ENCODE peak calls at places on chromosome 6, in nine cellular contexts. D is astrocyte of the spinal cord, U is MM.1S, S is heart right ventricle, Y is neural progenitor cell, Z is choroid plexus epithelial cell, P is AG04450, F is fibroblast of mammary gland, K is bronchial epithelial cell. G is an unnamed sample.

GRCh38 chr6:152338335-152339125 is 298.6 kb downstream of the SYNE1 start:
- DNase-seq in D (peak), U (peak), S (peak), Y (peak), Z (peak), P (no peak), F (peak), K (no peak), G (peak)

GRCh38 chr6:35596448-35597442 is 84.0 kb upstream of the TULP1 start:
- DNase-seq in D (peak), U (no peak), S (no peak), Y (no peak), Z (peak), P (peak), F (peak), K (peak), G (peak)

GRCh38 chr6:137363805-137364138 is 130.4 kb downstream of the OLIG3 start:
- DNase-seq in D (peak), U (peak), S (no peak), Y (no peak), Z (peak), P (no peak), F (peak), K (peak), G (no peak)

GRCh38 chr6:22613695-22614094 is 44.3 kb downstream of the HDGFL1 start:
- DNase-seq in D (peak), U (no peak), S (peak), Y (no peak), Z (peak), P (peak), F (peak), K (peak), G (peak)

GRCh38 chr6:26022166-26022510 is 59.5 kb downstream of the TRIM38 start:
- DNase-seq in D (peak), U (peak), S (peak), Y (peak), Z (peak), P (no peak), F (peak), K (peak), G (peak)

GRCh38 chr6:70312165-70312564 is 9.3 kb upstream of the COL9A1 start:
- DNase-seq in D (peak), U (peak), S (no peak), Y (no peak), Z (peak), P (peak), F (peak), K (peak), G (peak)

GRCh38 chr6:96391776-96392175 is 129.8 kb upstream of the UFL1 start:
- DNase-seq in D (peak), U (peak), S (no peak), Y (peak), Z (no peak), P (no peak), F (no peak), K (no peak), G (no peak)

GRCh38 chr6:167906899-167907298 is 80.2 kb downstream of the AFDN start:
- DNase-seq in D (peak), U (no peak), S (peak), Y (peak), Z (peak), P (no peak), F (no peak), K (peak), G (peak)

GRCh38 chr6:3490622-3490980 is 33.8 kb upstream of the SLC22A23 start:
- DNase-seq in D (no peak), U (no peak), S (no peak), Y (no peak), Z (no peak), P (no peak), F (peak), K (no peak), G (no peak)

GRCh38 chr6:109762769-109763450 is 71.8 kb downstream of the FIG4 start:
- DNase-seq in D (peak), U (no peak), S (no peak), Y (no peak), Z (no peak), P (no peak), F (no peak), K (no peak), G (peak)

GRCh38 chr6:43254138-43254817 is 11.0 kb downstream of the TTBK1 start:
- DNase-seq in D (no peak), U (no peak), S (no peak), Y (no peak), Z (peak), P (no peak), F (peak), K (peak), G (no peak)

GRCh38 chr6:73585566-73586415 is 65.0 kb upstream of the EEF1A1 start:
- DNase-seq in D (peak), U (peak), S (peak), Y (no peak), Z (peak), P (peak), F (peak), K (peak), G (peak)

GRCh38 chr6:44224154-44224977 is 971 bp downstream of the SLC29A1 start:
- DNase-seq in D (no peak), U (no peak), S (no peak), Y (no peak), Z (no peak), P (no peak), F (no peak), K (peak), G (no peak)

GRCh38 chr6:20211941-20212391 is 303 bp downstream of the MBOAT1 start:
- DNase-seq in D (no peak), U (peak), S (no peak), Y (peak), Z (peak), P (no peak), F (no peak), K (peak), G (peak)

GRCh38 chr6:111564482-111564945 is 41.2 kb downstream of the TRAF3IP2 start:
- DNase-seq in D (peak), U (no peak), S (no peak), Y (no peak), Z (peak), P (no peak), F (peak), K (peak), G (peak)

GRCh38 chr6:94270040-94270689 is 850.8 kb upstream of the EPHA7 start:
- DNase-seq in D (no peak), U (no peak), S (no peak), Y (peak), Z (no peak), P (no peak), F (no peak), K (no peak), G (no peak)

GRCh38 chr6:157656437-157657005 is 166.5 kb upstream of the SNX9 start:
- DNase-seq in D (no peak), U (no peak), S (no peak), Y (no peak), Z (no peak), P (peak), F (peak), K (peak), G (no peak)

GRCh38 chr6:30490031-30490876 is 945 bp downstream of the HLA-E start:
- DNase-seq in D (peak), U (peak), S (peak), Y (peak), Z (peak), P (no peak), F (peak), K (peak), G (peak)

GRCh38 chr6:140462495-140463311 is 1088.3 kb upstream of the CITED2 start:
- DNase-seq in D (peak), U (no peak), S (no peak), Y (no peak), Z (peak), P (no peak), F (peak), K (peak), G (peak)

GRCh38 chr6:143205983-143206382 is 145.3 kb downstream of the AIG1 start:
- DNase-seq in D (peak), U (no peak), S (no peak), Y (no peak), Z (no peak), P (no peak), F (peak), K (no peak), G (peak)

GRCh38 chr6:7157752-7158616 is 50.2 kb downstream of the RREB1 start:
- DNase-seq in D (no peak), U (no peak), S (no peak), Y (no peak), Z (no peak), P (no peak), F (no peak), K (no peak), G (no peak)

GRCh38 chr6:89411019-89411268 is 1.1 kb downstream of the RRAGD start:
- DNase-seq in D (no peak), U (peak), S (no peak), Y (no peak), Z (no peak), P (no peak), F (no peak), K (no peak), G (no peak)

GRCh38 chr6:37794825-37795224 is 24.7 kb upstream of the ZFAND3 start:
- DNase-seq in D (peak), U (no peak), S (no peak), Y (no peak), Z (peak), P (no peak), F (peak), K (peak), G (no peak)

GRCh38 chr6:53209681-53210080 is 61.0 kb upstream of the GCM1 start:
- DNase-seq in D (no peak), U (no peak), S (no peak), Y (no peak), Z (no peak), P (no peak), F (no peak), K (no peak), G (no peak)

GRCh38 chr6:170176621-170177382 is 114.1 kb downstream of the DLL1 start:
- DNase-seq in D (no peak), U (no peak), S (no peak), Y (no peak), Z (no peak), P (no peak), F (peak), K (no peak), G (no peak)

DNA sequence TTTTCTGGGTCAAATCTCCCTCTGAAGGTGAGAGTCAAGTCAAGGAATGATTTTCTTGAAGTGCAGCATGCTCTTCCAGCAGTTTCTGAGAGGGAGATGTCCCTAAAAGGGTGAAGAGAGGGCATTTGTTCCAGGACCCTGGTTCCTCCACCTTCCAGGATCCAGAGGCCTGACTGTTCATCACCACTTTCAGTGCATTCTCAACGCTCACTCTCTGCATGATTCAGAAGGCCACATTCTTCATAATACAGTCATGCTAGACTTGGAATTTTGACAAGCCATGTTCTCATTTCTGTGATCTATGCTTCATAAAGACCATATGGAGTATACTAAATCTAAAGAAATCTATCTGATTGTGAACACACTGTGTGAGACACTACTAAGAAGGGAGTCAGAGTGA is 85.1 kb downstream of the PDE7B start:
- DNase-seq in D (peak), U (no peak), S (no peak), Y (no peak), Z (peak), P (peak), F (peak), K (peak), G (peak)
- H3K4me3 ChIP-seq in D (no peak), U (no peak), S (no peak), Y (no peak), Z (no peak), P (no peak), F (no peak), K (no peak), G (no peak)

GRCh38 chr6:150865406-150866146 is at the start of gene MTHFD1L:
- DNase-seq in D (peak), U (peak), S (peak), Y (peak), Z (peak), P (peak), F (peak), K (peak), G (peak)
- TF ChIP-seq CTCF in D (peak), U (peak), S (peak), Y (peak), Z (peak), P (peak), F (no peak), K (peak), G (peak)

GRCh38 chr6:114541794-114542193 is 199.0 kb upstream of the HS3ST5 start:
- DNase-seq in D (no peak), U (no peak), S (no peak), Y (no peak), Z (no peak), P (no peak), F (no peak), K (no peak), G (no peak)

GRCh38 chr6:114537977-114538376 is 195.2 kb upstream of the HS3ST5 start:
- DNase-seq in D (no peak), U (no peak), S (no peak), Y (no peak), Z (no peak), P (no peak), F (no peak), K (no peak), G (no peak)

DNA sequence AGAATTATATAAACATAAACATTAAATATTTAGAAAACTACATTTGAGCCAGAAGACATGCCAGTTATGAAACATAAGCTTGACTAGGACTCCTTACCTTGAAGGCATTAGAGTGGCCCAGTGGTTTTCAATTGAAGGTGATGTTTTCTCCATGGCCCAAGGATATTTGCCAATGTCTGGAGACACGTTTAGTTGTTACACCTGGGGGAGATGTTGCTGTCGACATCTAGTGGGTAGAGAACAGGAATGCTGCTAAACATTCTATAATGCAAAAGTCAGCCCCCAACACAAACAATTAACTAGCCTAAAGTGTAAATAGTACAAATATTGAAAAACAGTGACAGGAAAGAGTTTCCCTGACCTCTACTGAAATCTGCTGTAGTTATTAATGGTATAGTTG is 200.9 kb upstream of the HS3ST5 start:
- DNase-seq in D (no peak), U (no peak), S (no peak), Y (no peak), Z (no peak), P (no peak), F (no peak), K (no peak), G (no peak)
- H3K4me3 ChIP-seq in D (no peak), U (no peak), S (no peak), Y (no peak), Z (no peak), P (no peak), F (no peak), K (no peak), G (no peak)

DNA sequence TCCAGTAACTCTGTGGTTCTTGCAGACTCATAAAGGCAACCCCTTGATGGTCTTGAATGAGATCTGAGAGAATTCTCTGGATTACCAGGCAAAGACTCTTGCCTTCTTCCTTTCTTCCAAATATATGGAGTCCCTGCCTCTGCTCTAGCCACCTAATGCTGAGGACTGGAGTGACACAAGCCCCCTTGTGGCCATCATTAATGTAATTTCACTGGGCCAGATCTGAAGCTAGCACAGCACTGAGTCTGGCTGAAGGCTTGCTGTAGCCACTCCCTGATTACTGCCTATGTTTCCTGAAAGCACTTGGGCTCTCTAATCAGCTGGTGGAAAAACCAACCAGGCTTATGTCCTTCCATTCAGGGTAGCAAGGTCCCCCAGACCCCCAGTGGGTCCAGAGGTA is 559.3 kb upstream of the IRAK1BP1 start:
- DNase-seq in D (no peak), U (no peak), S (no peak), Y (peak), Z (peak), P (no peak), F (no peak), K (peak), G (no peak)
- TF ChIP-seq CTCF in D (no peak), U (peak), S (no peak), Y (peak), Z (peak), P (no peak), F (no peak), K (peak), G (no peak)

GRCh38 chr6:56593801-56594318 is 48.8 kb downstream of the DST start:
- DNase-seq in D (no peak), U (peak), S (no peak), Y (no peak), Z (peak), P (no peak), F (peak), K (no peak), G (peak)
- H3K4me3 ChIP-seq in D (no peak), U (peak), S (no peak), Y (no peak), Z (no peak), P (no peak), F (no peak), K (no peak), G (no peak)